ENCODE peak calls at places on chromosomes 2 and 18, in four cellular contexts. One of them, this sample, is unnamed.
A peak's percentile ranks its signal among the peaks of the same experiment; 100 is the strongest.

GRCh38 chr2:42562474-42563144 is 5.8 kb upstream of the MTA3 start:
- DNase-seq in upper lobe of right lung: peak; percentile 59
- DNase-seq in DND-41: no peak
- DNase-seq in tibial nerve: no peak
- DNase-seq in this sample: no peak

GRCh38 chr2:7430869-7431641 is 513.8 kb downstream of the RNF144A start:
- DNase-seq in upper lobe of right lung: peak; percentile 88
- DNase-seq in DND-41: no peak
- DNase-seq in tibial nerve: no peak
- DNase-seq in this sample: peak; percentile 85

GRCh38 chr2:86439879-86440630 is 1.1 kb upstream of the KDM3A start:
- DNase-seq in upper lobe of right lung: no peak
- DNase-seq in DND-41: no peak
- DNase-seq in tibial nerve: no peak
- DNase-seq in this sample: no peak

GRCh38 chr18:11752116-11752911 is 63.2 kb downstream of the GNAL start:
- DNase-seq in upper lobe of right lung: no peak
- DNase-seq in DND-41: no peak
- DNase-seq in tibial nerve: no peak
- DNase-seq in this sample: no peak

GRCh38 chr18:34159691-34160185 is 65.0 kb downstream of the NOL4 start:
- DNase-seq in upper lobe of right lung: no peak
- DNase-seq in DND-41: no peak
- DNase-seq in tibial nerve: no peak
- DNase-seq in this sample: no peak

GRCh38 chr18:47075098-47075883 is 39.9 kb upstream of the ELOA2 start:
- DNase-seq in upper lobe of right lung: no peak
- DNase-seq in DND-41: no peak
- DNase-seq in tibial nerve: no peak
- DNase-seq in this sample: no peak

GRCh38 chr2:120239488-120240287 is 13.0 kb upstream of the RALB start:
- DNase-seq in upper lobe of right lung: no peak
- DNase-seq in DND-41: no peak
- DNase-seq in tibial nerve: no peak
- DNase-seq in this sample: no peak

GRCh38 chr18:67608171-67608570 is 91.7 kb upstream of the DSEL start:
- DNase-seq in upper lobe of right lung: no peak
- DNase-seq in DND-41: no peak
- DNase-seq in tibial nerve: no peak
- DNase-seq in this sample: no peak

GRCh38 chr2:26778507-26778906 is 7.3 kb upstream of the CENPA start:
- DNase-seq in upper lobe of right lung: no peak
- DNase-seq in DND-41: no peak
- DNase-seq in tibial nerve: no peak
- DNase-seq in this sample: no peak

GRCh38 chr2:138510319-138510718 is 8.7 kb downstream of the SPOPL start:
- DNase-seq in upper lobe of right lung: no peak
- DNase-seq in DND-41: no peak
- DNase-seq in tibial nerve: no peak
- DNase-seq in this sample: no peak

GRCh38 chr2:207311316-207312005 is 145.7 kb upstream of the KLF7 start:
- DNase-seq in upper lobe of right lung: no peak
- DNase-seq in DND-41: no peak
- DNase-seq in tibial nerve: no peak
- DNase-seq in this sample: no peak

GRCh38 chr2:169348321-169349002 is 13.9 kb downstream of the LRP2 start:
- DNase-seq in upper lobe of right lung: no peak
- DNase-seq in DND-41: no peak
- DNase-seq in tibial nerve: no peak
- DNase-seq in this sample: no peak

GRCh38 chr2:127107622-127107999 is 657 bp upstream of the BIN1 start:
- DNase-seq in upper lobe of right lung: no peak
- DNase-seq in DND-41: no peak
- DNase-seq in tibial nerve: no peak
- DNase-seq in this sample: no peak

GRCh38 chr2:20151116-20151571 is 73.8 kb downstream of the SDC1 start:
- DNase-seq in upper lobe of right lung: no peak
- DNase-seq in DND-41: no peak
- DNase-seq in tibial nerve: no peak
- DNase-seq in this sample: no peak

GRCh38 chr2:140990416-140990815 is 1140.4 kb downstream of the LRP1B start:
- DNase-seq in upper lobe of right lung: no peak
- DNase-seq in DND-41: no peak
- DNase-seq in tibial nerve: no peak
- DNase-seq in this sample: no peak

GRCh38 chr2:213991454-213992108 is 419.3 kb upstream of the VWC2L start:
- DNase-seq in upper lobe of right lung: no peak
- DNase-seq in DND-41: no peak
- DNase-seq in tibial nerve: no peak
- DNase-seq in this sample: no peak

DNA sequence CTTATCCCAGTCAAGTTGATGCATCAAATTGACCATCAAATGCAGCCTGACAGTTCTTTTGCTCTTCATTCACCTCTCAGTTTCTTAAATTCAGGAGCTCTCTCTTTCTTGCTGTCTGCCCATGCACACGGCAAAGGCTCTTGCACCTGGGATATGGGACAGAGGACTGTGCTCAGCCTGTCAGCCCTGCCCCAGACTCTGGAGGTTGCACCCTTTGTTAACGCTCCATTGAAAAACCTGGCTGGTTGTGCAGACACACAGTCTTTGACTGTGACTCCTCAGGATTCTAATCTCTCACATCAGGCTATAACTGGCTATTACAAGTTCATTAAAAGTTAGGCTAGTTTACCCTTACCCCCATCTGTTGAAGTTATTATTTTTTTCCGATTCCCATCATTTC is 1032.5 kb downstream of the SOCS6 start:
- DNase-seq in upper lobe of right lung: no peak
- DNase-seq in DND-41: no peak
- DNase-seq in tibial nerve: no peak
- DNase-seq in this sample: no peak
- TF ChIP-seq CTCF in upper lobe of right lung: no peak
- TF ChIP-seq CTCF in DND-41: no peak
- TF ChIP-seq CTCF in tibial nerve: no peak
- TF ChIP-seq CTCF in this sample: no peak

DNA sequence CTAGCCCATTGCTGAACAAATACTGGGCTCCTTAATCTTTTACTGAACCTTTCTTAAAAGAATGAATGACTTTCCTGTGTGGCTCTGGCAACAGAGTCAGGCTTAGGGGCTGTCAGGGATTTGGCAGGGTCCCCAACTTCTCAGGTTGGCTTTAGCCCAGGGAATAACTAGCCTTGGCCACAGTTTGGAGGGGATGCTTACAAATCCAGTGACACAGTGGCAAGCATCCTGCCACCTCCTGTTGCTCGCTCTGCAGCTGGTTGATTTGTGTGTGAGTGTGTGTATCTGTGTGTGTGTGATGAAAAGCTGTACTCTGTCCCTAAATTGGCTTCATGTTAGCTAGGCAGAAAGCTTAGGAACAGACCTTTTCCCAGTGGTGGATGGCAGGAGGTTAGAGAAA is 3.6 kb upstream of the CXCR4 start:
- DNase-seq in upper lobe of right lung: no peak
- DNase-seq in DND-41: no peak
- DNase-seq in tibial nerve: no peak
- DNase-seq in this sample: no peak
- H3K4me3 ChIP-seq in upper lobe of right lung: no peak overlapping the region
- H3K4me3 ChIP-seq in DND-41: no peak overlapping the region
- H3K4me3 ChIP-seq in tibial nerve: no peak overlapping the region
- H3K4me3 ChIP-seq in this sample: no peak overlapping the region

DNA sequence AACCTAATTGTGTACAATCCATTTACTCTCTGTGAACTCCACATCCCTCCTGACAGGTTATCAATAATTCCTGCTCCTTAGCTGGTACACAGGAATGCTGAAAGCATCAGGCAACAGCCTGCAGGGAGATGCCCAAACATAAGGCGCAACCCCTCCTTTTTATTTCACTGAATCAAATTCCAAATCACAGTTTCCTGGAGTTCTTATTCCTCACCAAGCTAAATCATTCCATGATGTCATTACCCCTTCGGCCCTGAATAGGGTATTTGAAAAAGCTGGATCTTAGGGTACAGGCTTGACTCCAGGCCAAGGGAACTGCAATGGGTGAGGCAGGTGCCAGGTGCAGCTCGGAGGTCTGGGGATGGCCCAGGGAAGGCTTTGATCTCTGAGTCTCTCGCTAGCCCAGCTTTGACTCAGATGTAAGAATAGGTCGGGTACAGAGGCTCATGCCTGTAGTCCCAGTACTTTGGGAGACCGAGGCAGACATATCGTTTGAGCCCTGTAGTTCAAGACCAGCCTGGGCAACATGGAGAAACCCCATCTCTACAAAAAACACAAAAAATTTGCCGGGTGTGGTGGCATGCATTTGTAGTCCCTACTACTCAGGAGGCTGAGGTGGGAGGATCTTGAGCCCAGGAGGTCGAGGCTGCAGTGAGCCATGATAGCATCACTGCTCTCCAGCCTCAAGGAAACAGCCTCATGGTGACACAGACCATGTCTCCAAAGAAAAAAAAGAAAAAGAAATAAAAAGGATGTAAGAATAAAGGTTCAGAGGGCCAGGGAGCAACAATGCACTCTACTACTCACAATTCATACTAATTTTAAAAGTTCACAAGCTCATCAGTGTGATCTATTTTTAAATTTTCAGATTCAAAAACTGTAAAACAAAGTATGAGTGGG is 6.8 kb downstream of the FHL2 start:
- DNase-seq in upper lobe of right lung: no peak
- DNase-seq in DND-41: no peak
- DNase-seq in tibial nerve: no peak
- DNase-seq in this sample: no peak
- H3K4me1 ChIP-seq in upper lobe of right lung: peaks cover 3% of the 10 kb centered on the region
- H3K4me1 ChIP-seq in DND-41: no peaks in the 10 kb centered on the region
- H3K4me1 ChIP-seq in tibial nerve: peaks cover 19% of the 10 kb centered on the region
- H3K4me1 ChIP-seq in this sample: no peaks in the 10 kb centered on the region

GRCh38 chr2:133884739-133885381 is 316.6 kb upstream of the NCKAP5 start:
- DNase-seq in upper lobe of right lung: no peak
- DNase-seq in DND-41: no peak
- DNase-seq in tibial nerve: no peak
- DNase-seq in this sample: no peak
- TF ChIP-seq CTCF in upper lobe of right lung: peak; percentile 8
- TF ChIP-seq CTCF in DND-41: peak; percentile 67
- TF ChIP-seq CTCF in tibial nerve: no peak
- TF ChIP-seq CTCF in this sample: no peak

GRCh38 chr2:105575626-105576025 is 169.1 kb upstream of the NCK2 start:
- DNase-seq in upper lobe of right lung: no peak
- DNase-seq in DND-41: no peak
- DNase-seq in tibial nerve: no peak
- DNase-seq in this sample: no peak
- H3K4me3 ChIP-seq in upper lobe of right lung: no peak overlapping the region
- H3K4me3 ChIP-seq in DND-41: no peak overlapping the region
- H3K4me3 ChIP-seq in tibial nerve: no peak overlapping the region
- H3K4me3 ChIP-seq in this sample: no peak overlapping the region

GRCh38 chr2:99473496-99474083 is 16.2 kb downstream of the REV1 start:
- DNase-seq in upper lobe of right lung: no peak
- DNase-seq in DND-41: no peak
- DNase-seq in tibial nerve: no peak
- DNase-seq in this sample: no peak

GRCh38 chr2:99476629-99477028 is 13.2 kb downstream of the REV1 start:
- DNase-seq in upper lobe of right lung: no peak
- DNase-seq in DND-41: no peak
- DNase-seq in tibial nerve: no peak
- DNase-seq in this sample: no peak

GRCh38 chr2:99478632-99479031 is 11.2 kb downstream of the REV1 start:
- DNase-seq in upper lobe of right lung: no peak
- DNase-seq in DND-41: no peak
- DNase-seq in tibial nerve: no peak
- DNase-seq in this sample: no peak

GRCh38 chr2:99480390-99480789 is 9.4 kb downstream of the REV1 start:
- DNase-seq in upper lobe of right lung: no peak
- DNase-seq in DND-41: no peak
- DNase-seq in tibial nerve: no peak
- DNase-seq in this sample: no peak

DNA sequence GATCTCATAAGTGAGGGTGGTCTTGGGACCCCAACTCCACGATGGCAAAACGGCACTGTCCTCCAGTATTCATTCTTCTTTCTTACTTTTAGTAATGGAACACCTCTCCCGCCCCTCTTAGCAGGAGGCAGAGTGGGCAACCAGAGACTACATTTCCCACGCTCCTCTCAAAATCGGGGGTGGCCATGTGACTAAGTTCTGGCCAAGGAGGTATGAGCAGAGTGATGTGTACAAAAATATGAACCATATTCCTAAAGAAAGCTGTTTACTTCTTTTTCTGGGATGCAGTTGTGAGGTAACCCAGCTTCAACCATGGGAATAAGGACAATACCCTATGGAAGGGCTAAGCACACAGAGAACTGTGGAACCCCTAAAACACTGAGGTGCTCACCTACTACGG is 12.8 kb downstream of the REV1 start:
- DNase-seq in upper lobe of right lung: no peak
- DNase-seq in DND-41: no peak
- DNase-seq in tibial nerve: no peak
- DNase-seq in this sample: no peak
- H3K4me1 ChIP-seq in upper lobe of right lung: peaks cover 20% of the 10 kb centered on the region
- H3K4me1 ChIP-seq in DND-41: no peaks in the 10 kb centered on the region
- H3K4me1 ChIP-seq in tibial nerve: peaks cover 5% of the 10 kb centered on the region
- H3K4me1 ChIP-seq in this sample: peaks cover 15% of the 10 kb centered on the region

DNA sequence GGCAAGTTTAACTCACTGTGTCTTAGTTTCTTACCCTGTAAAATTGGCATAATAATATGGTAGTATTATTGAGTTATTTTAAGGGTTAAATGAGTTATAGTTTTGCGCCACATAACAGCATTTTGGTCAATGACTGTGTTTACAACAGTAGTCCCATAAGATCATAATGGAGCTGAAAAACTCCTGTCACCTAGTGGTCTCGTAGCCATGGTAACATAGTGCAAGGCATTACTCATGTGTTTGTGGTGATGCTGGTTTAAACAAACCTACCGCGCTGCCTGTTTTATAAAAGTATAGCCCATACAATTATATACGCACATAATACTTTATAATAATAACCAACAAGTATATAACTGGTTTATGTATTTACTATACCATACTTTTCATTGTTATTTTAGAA is 15.8 kb downstream of the UNC80 start:
- DNase-seq in upper lobe of right lung: no peak
- DNase-seq in DND-41: no peak
- DNase-seq in tibial nerve: no peak
- DNase-seq in this sample: no peak
- TF ChIP-seq CTCF in upper lobe of right lung: no peak
- TF ChIP-seq CTCF in DND-41: no peak
- TF ChIP-seq CTCF in tibial nerve: no peak
- TF ChIP-seq CTCF in this sample: no peak

DNA sequence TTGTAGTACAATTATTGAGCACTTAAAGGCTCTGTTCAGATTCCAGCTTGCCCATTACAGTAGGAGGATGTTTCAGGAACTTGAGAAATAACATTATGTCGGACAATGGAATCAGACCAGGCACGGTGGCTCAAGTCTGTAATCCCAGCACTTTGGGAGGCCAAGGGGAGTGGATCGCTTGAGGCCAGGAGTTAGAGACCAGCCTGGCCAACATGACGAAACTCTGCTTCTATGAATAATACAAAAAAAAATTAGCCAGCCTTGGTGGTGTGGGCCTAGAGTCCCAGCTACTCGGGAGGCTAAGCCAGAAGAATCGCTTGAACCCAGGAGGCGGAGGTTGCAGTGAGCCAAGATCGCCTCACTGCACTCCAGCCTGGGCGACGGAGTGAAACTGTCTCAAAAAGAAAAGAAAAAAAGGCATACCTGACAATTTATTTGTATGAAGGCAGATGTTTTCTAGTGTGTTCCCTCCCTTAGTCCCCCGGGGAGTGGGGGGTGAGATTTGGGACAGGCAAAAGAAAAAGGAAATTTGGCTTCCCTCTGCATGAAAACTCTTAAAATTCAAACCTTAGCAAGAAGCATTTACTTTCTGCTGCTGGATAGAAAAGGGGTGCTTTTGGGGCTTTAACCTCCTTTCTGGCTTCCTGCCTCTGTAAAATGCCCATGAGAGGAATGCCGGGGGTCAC is 13.8 kb upstream of the ZNF532 start:
- DNase-seq in upper lobe of right lung: no peak
- DNase-seq in DND-41: no peak
- DNase-seq in tibial nerve: peak; percentile 37
- DNase-seq in this sample: no peak
- H3K4me3 ChIP-seq in upper lobe of right lung: no peak overlapping the region
- H3K4me3 ChIP-seq in DND-41: no peak overlapping the region
- H3K4me3 ChIP-seq in tibial nerve: no peak overlapping the region
- H3K4me3 ChIP-seq in this sample: no peak overlapping the region

This sample was measured in CD8-positive, alpha-beta T cell.